ENCODE peak calls at places on chromosomes 12 and 14, in five cellular contexts. H is IMR-90, F is mesendoderm, S is neuronal stem cell, Z is mesenchymal stem cell. I is an unnamed sample.

GRCh38 chr12:94488449-94488848 is 28.8 kb upstream of the CEP83 start:
- DNase-seq in F (no peak), Z (peak), H (peak), S (no peak), I (no peak)

GRCh38 chr12:116761499-116761898 is 23.4 kb downstream of the RNFT2 start:
- DNase-seq in Z (no peak), F (no peak), S (no peak), H (no peak), I (no peak)

GRCh38 chr12:42180990-42181611 is 36.4 kb upstream of the GXYLT1 start:
- DNase-seq in S (no peak), H (peak), Z (peak), F (no peak), I (no peak)

GRCh38 chr14:36424478-36425102 is 95.4 kb downstream of the NKX2-1 start:
- DNase-seq in S (no peak), H (no peak), Z (no peak), F (no peak), I (no peak)

GRCh38 chr14:73027984-73028383 is 1.1 kb upstream of the ZFYVE1 start:
- DNase-seq in F (no peak), S (no peak), H (no peak), Z (no peak), I (no peak)

GRCh38 chr14:72947366-72948160 is 21.3 kb downstream of the DCAF4 start:
- DNase-seq in H (no peak), Z (no peak), F (no peak), S (no peak), I (no peak)

GRCh38 chr12:29395356-29395755 is 14.4 kb upstream of the ERGIC2 start:
- DNase-seq in Z (peak), H (no peak), F (no peak), S (no peak), I (no peak)

GRCh38 chr12:95653761-95654546 is 102.7 kb upstream of the USP44 start:
- DNase-seq in H (peak), F (no peak), Z (peak), S (peak), I (peak)

GRCh38 chr12:93198086-93198485 is 179.6 kb upstream of the NUDT4 start:
- DNase-seq in H (peak), F (no peak), S (no peak), Z (peak), I (peak)

GRCh38 chr12:5260591-5261086 is 171.3 kb upstream of the NTF3 start:
- DNase-seq in S (no peak), F (no peak), H (no peak), Z (no peak), I (no peak)

GRCh38 chr14:103847439-103847953 is at the start of gene PPP1R13B:
- DNase-seq in F (peak), H (peak), Z (peak), S (peak), I (peak)

GRCh38 chr12:98725481-98726247 is 80.6 kb downstream of the APAF1 start:
- DNase-seq in Z (peak), S (peak), F (peak), H (peak), I (peak)

GRCh38 chr14:35221462-35221861 is 70.7 kb upstream of the PSMA6 start:
- DNase-seq in Z (no peak), F (no peak), S (no peak), H (peak), I (no peak)

GRCh38 chr12:28611501-28611900 is 421.2 kb downstream of the CCDC91 start:
- DNase-seq in F (no peak), S (no peak), Z (no peak), H (no peak), I (no peak)

GRCh38 chr14:31897581-31898186 is 179.4 kb upstream of the ARHGAP5 start:
- DNase-seq in S (no peak), F (no peak), Z (no peak), H (no peak), I (no peak)

DNA sequence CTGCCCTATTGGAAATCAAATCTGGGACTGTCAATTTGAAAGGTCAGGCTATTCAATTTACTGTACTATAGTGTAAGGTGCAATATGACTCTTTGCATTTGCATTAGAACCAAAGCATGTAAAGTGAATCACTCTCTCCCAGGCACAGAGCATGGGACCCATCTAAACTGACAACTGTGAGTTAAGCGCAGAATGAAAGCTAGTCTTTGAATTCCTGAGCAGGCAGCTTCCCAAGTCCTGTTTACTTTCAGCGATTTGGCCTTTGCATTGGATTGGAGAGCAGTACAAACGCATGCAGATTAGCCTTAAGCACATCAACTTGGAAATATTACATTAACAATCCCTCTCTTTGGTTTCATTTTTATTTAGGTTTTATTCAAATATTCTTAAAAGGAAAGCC is 74.6 kb downstream of the RERG start:
- DNase-seq in Z (peak), H (peak), F (no peak), S (no peak), I (no peak)
- H2AK5ac ChIP-seq in Z (no peak), H (no peak), F (no peak), S (no peak), I (no peak)

GRCh38 chr12:77229640-77230442 is 164.5 kb upstream of the E2F7 start:
- DNase-seq in Z (no peak), F (peak), H (no peak), S (no peak), I (no peak)
- H2AK5ac ChIP-seq in Z (no peak), F (no peak), H (no peak), S (no peak), I (no peak)

GRCh38 chr12:124505001-124505818 is 62.2 kb downstream of the NCOR2 start:
- DNase-seq in S (no peak), H (no peak), F (no peak), Z (no peak), I (no peak)
- H2AK5ac ChIP-seq in S (peak), H (no peak), F (no peak), Z (peak), I (no peak)

DNA sequence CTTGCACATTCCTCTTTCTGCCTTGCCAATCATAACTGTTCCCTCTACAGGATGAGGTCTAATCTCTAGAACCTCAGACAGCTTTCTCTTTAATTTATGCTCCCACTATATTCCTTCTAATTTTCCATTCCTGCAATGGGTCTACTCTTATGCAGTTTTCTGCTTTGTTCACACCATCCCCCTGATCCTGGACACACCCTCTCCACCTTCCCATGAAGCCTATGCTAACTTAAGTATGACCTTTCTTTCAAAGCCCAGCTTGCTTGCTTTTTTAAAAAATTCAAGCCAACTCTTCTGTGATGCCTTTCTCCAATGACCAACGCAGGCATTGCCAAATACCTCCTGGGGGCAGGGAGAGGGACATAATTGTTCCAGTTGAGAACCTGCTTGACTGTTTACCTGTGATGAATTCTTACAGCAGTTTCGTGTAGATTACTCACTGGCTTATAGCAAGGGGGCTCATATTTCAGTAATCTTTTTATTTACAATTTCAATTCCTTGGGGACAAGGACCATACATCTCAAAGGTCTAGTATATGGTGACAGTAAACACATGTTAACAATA is 7.8 kb downstream of the SLC38A1 start:
- DNase-seq in Z (no peak), S (no peak), F (no peak), H (no peak), I (peak)
- H2AK5ac ChIP-seq in Z (peak), S (no peak), F (no peak), H (peak), I (no peak)

GRCh38 chr14:68395585-68395984 is 397.3 kb downstream of the ZFP36L1 start:
- DNase-seq in S (no peak), Z (peak), H (peak), F (no peak), I (peak)

GRCh38 chr14:68397827-68398226 is 395.0 kb downstream of the ZFP36L1 start:
- DNase-seq in S (no peak), H (peak), Z (peak), F (peak), I (peak)

GRCh38 chr14:68399971-68400370 is 392.9 kb downstream of the ZFP36L1 start:
- DNase-seq in H (no peak), Z (no peak), F (no peak), S (no peak), I (no peak)

GRCh38 chr14:68396411-68396930 is 396.4 kb downstream of the ZFP36L1 start:
- DNase-seq in H (no peak), F (no peak), Z (no peak), S (no peak), I (no peak)

DNA sequence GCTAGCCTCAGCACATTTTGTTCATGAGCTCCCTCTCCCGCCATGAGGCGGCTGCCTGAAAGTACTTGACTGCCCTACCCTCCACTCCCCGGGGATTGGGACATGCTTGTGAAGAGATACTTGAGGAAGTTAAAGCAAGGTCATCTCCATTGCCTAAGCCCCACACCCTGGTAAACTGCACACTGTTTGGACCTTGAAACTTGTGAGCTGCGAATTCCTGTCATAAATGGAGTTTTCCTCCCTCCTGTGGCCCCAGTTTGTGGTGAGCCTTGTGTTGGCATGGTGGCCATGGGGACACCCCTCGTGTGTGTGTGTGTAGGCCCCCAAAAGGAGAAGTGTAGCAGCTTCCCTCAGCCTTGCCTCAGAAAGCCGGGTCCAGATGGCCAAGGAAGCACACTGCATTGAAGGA is 395.5 kb downstream of the ZFP36L1 start:
- DNase-seq in F (peak), S (no peak), Z (no peak), H (no peak), I (peak)
- H2AK5ac ChIP-seq in F (no peak), S (peak), Z (no peak), H (peak), I (peak)

GRCh38 chr14:53646925-53647324 is 309.7 kb downstream of the BMP4 start:
- DNase-seq in Z (no peak), H (no peak), F (peak), S (peak), I (no peak)

GRCh38 chr14:53655080-53655785 is 301.4 kb downstream of the BMP4 start:
- DNase-seq in F (no peak), Z (no peak), H (no peak), S (no peak), I (no peak)

DNA sequence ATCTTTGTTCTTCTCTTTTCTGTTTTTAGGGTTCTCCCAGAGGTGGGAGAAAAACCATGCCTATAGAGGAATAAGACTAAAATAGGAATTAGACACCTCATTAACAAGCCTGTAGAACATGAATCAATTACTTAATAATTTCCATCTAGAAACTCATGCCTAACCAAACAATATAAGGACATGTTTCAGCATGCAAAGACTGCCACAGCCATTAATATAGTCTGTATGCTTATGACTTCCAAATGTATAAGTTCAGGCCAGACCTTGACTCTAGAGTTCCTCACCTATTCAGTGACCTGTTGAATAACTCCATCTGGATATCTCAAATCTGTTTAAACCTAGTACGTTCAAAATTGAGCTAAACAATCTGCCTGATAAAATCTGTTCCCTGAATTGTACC is 304.6 kb downstream of the BMP4 start:
- DNase-seq in H (no peak), Z (no peak), S (no peak), F (no peak), I (no peak)
- H2AK5ac ChIP-seq in H (no peak), Z (no peak), S (no peak), F (no peak), I (no peak)

GRCh38 chr12:120259418-120260202 is 5.9 kb downstream of the PXN start:
- DNase-seq in F (no peak), S (no peak), H (peak), Z (no peak), I (peak)

GRCh38 chr12:120261951-120262851 is 3.3 kb downstream of the PXN start:
- DNase-seq in H (no peak), F (no peak), S (no peak), Z (no peak), I (peak)

GRCh38 chr12:120262852-120263724 is 2.4 kb downstream of the PXN start:
- DNase-seq in H (no peak), S (no peak), F (no peak), Z (no peak), I (peak)

GRCh38 chr12:120258323-120258896 is 7.1 kb downstream of the PXN start:
- DNase-seq in Z (no peak), S (no peak), H (no peak), F (no peak), I (no peak)

GRCh38 chr12:120260607-120261006 is 4.9 kb downstream of the PXN start:
- DNase-seq in H (no peak), S (no peak), Z (no peak), F (no peak), I (peak)
- H2AK5ac ChIP-seq in H (no peak), S (no peak), Z (peak), F (no peak), I (no peak)

I was measured in trophoblast cell.